ENCODE peak calls at places on chromosomes 7 and 10, in ten cellular contexts. M is fibroblast of villous mesenchyme; V is choroid plexus epithelial cell; J is stomach; F is A549; L is astrocyte of the spinal cord; I is AG04450; O is right cardiac atrium; R is CD4-positive, alpha-beta memory T cell; Y is kidney. S is an unnamed sample.

GRCh38 chr10:73953665-73954064 is 42.7 kb downstream of the PLAU start:
- DNase-seq in Y (no peak), R (no peak), F (no peak), J (no peak), I (no peak), V (peak), M (peak), L (peak), O (no peak), S (no peak)

GRCh38 chr7:17144313-17144712 is 154.1 kb upstream of the AHR start:
- DNase-seq in R (peak), M (peak), V (peak), F (peak), Y (no peak), J (no peak), O (no peak), L (peak), I (no peak), S (peak)

GRCh38 chr10:1404236-1404952 is 332.9 kb downstream of the ADARB2 start:
- DNase-seq in Y (no peak), O (no peak), J (peak), I (no peak), L (no peak), M (no peak), V (no peak), F (no peak), R (no peak), S (no peak)

GRCh38 chr7:2732959-2733584 is 45.1 kb downstream of the AMZ1 start:
- DNase-seq in R (no peak), Y (peak), J (peak), M (peak), F (no peak), L (peak), V (peak), O (peak), I (no peak), S (no peak)

GRCh38 chr10:79937256-79937635 is 11.7 kb downstream of the SFTPD start:
- DNase-seq in J (no peak), I (no peak), L (no peak), M (no peak), R (no peak), Y (no peak), V (no peak), O (no peak), F (no peak), S (no peak)

GRCh38 chr7:27083646-27084045 is 12.2 kb downstream of the HOXA1 start:
- DNase-seq in R (no peak), V (no peak), L (no peak), O (no peak), I (no peak), M (no peak), Y (no peak), J (no peak), F (no peak), S (no peak)

GRCh38 chr10:70458329-70459060 is 17.0 kb upstream of the NODAL start:
- DNase-seq in R (no peak), V (peak), F (no peak), Y (peak), O (peak), M (peak), J (peak), L (peak), I (peak), S (peak)

GRCh38 chr10:118781536-118781935 is 26.8 kb upstream of the CACUL1 start:
- DNase-seq in O (no peak), I (no peak), L (no peak), Y (no peak), M (no peak), F (no peak), R (no peak), V (no peak), J (no peak), S (no peak)

GRCh38 chr10:57015595-57016303 is 654.7 kb upstream of the ZWINT start:
- DNase-seq in Y (no peak), F (no peak), I (no peak), O (no peak), L (no peak), R (no peak), M (no peak), J (no peak), V (no peak), S (no peak)

GRCh38 chr10:62076872-62077271 is 175.4 kb downstream of the ARID5B start:
- DNase-seq in O (no peak), L (peak), J (no peak), M (no peak), Y (no peak), R (no peak), I (no peak), V (peak), F (peak), S (peak)

GRCh38 chr10:35259769-35260397 is 76.4 kb upstream of the CCNY start:
- DNase-seq in L (peak), R (no peak), Y (no peak), M (peak), F (peak), I (peak), V (peak), O (no peak), J (no peak), S (peak)

GRCh38 chr10:125691160-125691981 is 8.4 kb upstream of the TEX36 start:
- DNase-seq in I (no peak), V (no peak), F (no peak), M (no peak), O (no peak), Y (no peak), R (no peak), J (no peak), L (peak), S (peak)

GRCh38 chr7:142808802-142809583 is 38.2 kb downstream of the PRSS2 start:
- DNase-seq in I (no peak), F (no peak), M (peak), R (peak), J (peak), O (peak), V (no peak), Y (peak), L (peak), S (no peak)
- H3K4me3 ChIP-seq in I (no peak), F (no peak), M (no peak), R (peak), J (no peak), O (no peak), V (no peak), Y (no peak), L (no peak), S (no peak)

DNA sequence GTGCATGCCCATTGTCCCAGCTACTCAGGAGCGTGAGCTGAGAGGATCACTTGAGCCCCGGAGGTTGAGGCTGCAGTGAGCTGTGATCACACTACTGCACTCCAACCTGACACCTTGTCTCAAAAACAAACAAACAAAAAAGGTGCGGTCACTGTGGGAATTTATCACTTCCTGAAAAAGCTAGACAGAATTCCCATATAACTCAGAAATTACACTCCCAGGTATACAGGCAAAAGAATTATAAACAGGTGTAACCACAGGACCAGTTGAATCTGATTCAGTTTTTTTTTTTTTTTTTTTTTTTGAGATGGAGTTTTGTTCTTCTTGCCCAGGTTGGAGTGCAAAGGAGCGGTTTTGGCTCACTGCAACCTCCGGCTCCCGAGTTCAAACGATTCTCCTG is 3.2 kb upstream of the OGDH start:
- DNase-seq in I (no peak), O (no peak), M (no peak), L (no peak), J (no peak), F (no peak), V (no peak), Y (no peak), R (no peak), S (no peak)
- H3K4me3 ChIP-seq in I (no peak), O (no peak), M (no peak), L (no peak), J (no peak), F (no peak), V (no peak), Y (no peak), R (no peak), S (no peak)

GRCh38 chr7:101125989-101126650 is 784 bp upstream of the SERPINE1 start:
- DNase-seq in L (peak), Y (peak), O (peak), I (no peak), V (peak), R (no peak), J (peak), M (peak), F (peak), S (peak)
- H3K4me3 ChIP-seq in L (peak), Y (no peak), O (no peak), I (no peak), V (no peak), R (no peak), J (no peak), M (no peak), F (peak), S (peak)

GRCh38 chr7:147586110-147586509 is 1004.5 kb upstream of the C7orf33 start:
- DNase-seq in M (no peak), L (no peak), J (no peak), Y (no peak), F (no peak), R (no peak), I (no peak), O (no peak), V (no peak), S (no peak)
- H3K4me3 ChIP-seq in M (no peak), L (no peak), J (no peak), Y (no peak), F (no peak), R (no peak), I (no peak), O (no peak), V (no peak), S (no peak)

GRCh38 chr10:46556515-46557318 is at the start of gene GPRIN2:
- DNase-seq in L (no peak), M (no peak), F (no peak), R (no peak), O (peak), J (peak), V (no peak), I (no peak), Y (peak), S (no peak)
- H3K4me3 ChIP-seq in L (peak), M (no peak), F (peak), R (no peak), O (peak), J (peak), V (peak), I (peak), Y (peak), S (peak)

DNA sequence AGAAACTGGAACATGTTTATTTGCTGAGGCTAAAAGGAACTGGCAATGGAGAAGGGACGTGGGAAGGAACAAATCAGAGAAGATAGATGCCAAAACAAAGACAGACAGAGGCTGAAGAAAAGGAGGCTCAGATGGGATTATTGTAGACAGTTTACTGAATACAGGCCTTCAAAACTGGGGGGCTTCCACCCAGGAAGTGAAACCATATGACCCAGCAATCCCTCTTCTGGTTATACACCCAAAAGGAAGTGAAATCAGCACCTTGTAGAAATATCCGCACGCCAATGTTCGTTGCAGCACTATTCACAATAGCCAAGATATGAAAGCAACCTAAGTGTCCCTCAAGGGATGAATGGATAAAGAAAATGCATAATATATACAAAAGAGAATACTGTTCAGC is 556.1 kb downstream of the GRM8 start:
- DNase-seq in Y (no peak), V (no peak), I (no peak), M (no peak), O (no peak), R (no peak), J (no peak), L (no peak), F (no peak), S (no peak)
- H3K4me3 ChIP-seq in Y (no peak), V (no peak), I (no peak), M (no peak), O (no peak), R (no peak), J (no peak), L (no peak), F (no peak), S (no peak)

DNA sequence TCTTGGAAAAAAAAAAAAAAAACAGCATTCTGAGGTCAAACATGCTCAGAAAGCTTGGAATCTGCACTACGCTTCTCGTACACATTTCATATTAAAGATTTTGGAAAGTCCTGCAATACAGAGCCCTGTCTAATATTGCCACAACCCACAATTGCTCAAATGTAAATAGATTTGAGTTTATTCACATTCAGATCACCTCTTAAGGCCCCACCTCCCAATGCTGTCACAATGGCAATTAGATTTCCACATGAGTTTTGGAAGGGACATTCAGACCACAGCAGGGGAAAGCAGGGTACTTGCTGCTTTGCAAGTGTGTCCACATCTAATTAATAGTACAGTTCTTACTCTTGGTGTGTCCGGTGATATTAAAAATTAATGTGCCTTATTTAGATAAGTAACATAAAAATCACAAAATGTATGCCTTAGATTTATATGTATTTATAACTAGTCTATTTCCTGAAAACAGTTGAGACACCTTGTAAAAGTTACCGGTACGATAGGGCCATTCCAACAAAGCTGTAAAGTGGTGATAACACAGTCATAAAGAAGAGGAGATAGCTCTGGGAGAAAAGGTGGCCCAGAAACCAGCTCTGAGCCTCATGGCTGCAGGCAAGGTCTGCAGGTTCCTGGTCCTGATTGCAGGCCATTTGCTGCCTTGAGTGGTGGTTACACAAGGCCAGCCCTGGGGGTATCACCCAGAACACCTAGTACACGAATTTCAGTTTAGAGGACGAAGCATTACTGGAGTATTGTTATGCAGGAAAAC is 27.9 kb downstream of the EGFR start:
- DNase-seq in V (no peak), I (no peak), Y (no peak), M (no peak), O (no peak), L (no peak), F (no peak), R (no peak), J (no peak), S (no peak)
- H3K4me3 ChIP-seq in V (no peak), I (no peak), Y (no peak), M (no peak), O (no peak), L (no peak), F (no peak), R (no peak), J (no peak), S (no peak)